ENCODE peak calls at places on chromosomes 16 and 17, in seven cellular contexts. One of them, this sample, is unnamed.

GRCh38 chr17:33200116-33200515 is 93.0 kb downstream of the ASIC2 start:
- DNase-seq in IMR-90: peak; percentile 6
- DNase-seq in right atrium auricular region: no peak
- DNase-seq in colonic mucosa: peak; percentile 52
- DNase-seq in CD4-positive, CD25-positive, alpha-beta regulatory T cell: no peak
- DNase-seq in upper lobe of right lung: no peak
- DNase-seq in Peyer's patch: no peak
- DNase-seq in this sample: no peak

GRCh38 chr16:56399047-56399446 is 26.3 kb downstream of the AMFR start:
- DNase-seq in right atrium auricular region: no peak
- DNase-seq in upper lobe of right lung: no peak
- DNase-seq in IMR-90: no peak
- DNase-seq in Peyer's patch: no peak
- DNase-seq in colonic mucosa: no peak
- DNase-seq in CD4-positive, CD25-positive, alpha-beta regulatory T cell: no peak
- DNase-seq in this sample: no peak

GRCh38 chr17:54172096-54172495 is 349.4 kb downstream of the KIF2B start:
- DNase-seq in Peyer's patch: no peak
- DNase-seq in CD4-positive, CD25-positive, alpha-beta regulatory T cell: no peak
- DNase-seq in upper lobe of right lung: no peak
- DNase-seq in right atrium auricular region: no peak
- DNase-seq in IMR-90: no peak
- DNase-seq in colonic mucosa: no peak
- DNase-seq in this sample: peak; percentile 16

GRCh38 chr17:31523862-31524730 is 132.6 kb downstream of the RAB11FIP4 start:
- DNase-seq in Peyer's patch: no peak
- DNase-seq in colonic mucosa: no peak
- DNase-seq in IMR-90: no peak
- DNase-seq in CD4-positive, CD25-positive, alpha-beta regulatory T cell: no peak
- DNase-seq in right atrium auricular region: no peak
- DNase-seq in upper lobe of right lung: no peak
- DNase-seq in this sample: no peak

GRCh38 chr16:76081936-76082335 is 195.3 kb upstream of the CNTNAP4 start:
- DNase-seq in right atrium auricular region: no peak
- DNase-seq in Peyer's patch: no peak
- DNase-seq in colonic mucosa: no peak
- DNase-seq in CD4-positive, CD25-positive, alpha-beta regulatory T cell: no peak
- DNase-seq in IMR-90: no peak
- DNase-seq in upper lobe of right lung: no peak
- DNase-seq in this sample: no peak

GRCh38 chr17:13728751-13729150 is 127.0 kb upstream of the HS3ST3A1 start:
- DNase-seq in right atrium auricular region: no peak
- DNase-seq in upper lobe of right lung: no peak
- DNase-seq in colonic mucosa: no peak
- DNase-seq in CD4-positive, CD25-positive, alpha-beta regulatory T cell: no peak
- DNase-seq in Peyer's patch: no peak
- DNase-seq in IMR-90: peak; percentile 42
- DNase-seq in this sample: no peak

GRCh38 chr17:37417852-37418251 is 11.2 kb downstream of the TADA2A start:
- DNase-seq in Peyer's patch: no peak
- DNase-seq in colonic mucosa: no peak
- DNase-seq in IMR-90: peak; percentile 85
- DNase-seq in CD4-positive, CD25-positive, alpha-beta regulatory T cell: no peak
- DNase-seq in right atrium auricular region: no peak
- DNase-seq in upper lobe of right lung: no peak
- DNase-seq in this sample: no peak

GRCh38 chr16:75108792-75109731 is 7.5 kb downstream of the LDHD start:
- DNase-seq in right atrium auricular region: peak; percentile 81
- DNase-seq in colonic mucosa: peak; percentile 77
- DNase-seq in CD4-positive, CD25-positive, alpha-beta regulatory T cell: peak; percentile 65
- DNase-seq in IMR-90: peak; percentile 96
- DNase-seq in Peyer's patch: peak; percentile 61
- DNase-seq in upper lobe of right lung: peak; percentile 95
- DNase-seq in this sample: no peak

GRCh38 chr17:6551909-6552768 is 4.2 kb downstream of the PITPNM3 start:
- DNase-seq in Peyer's patch: no peak
- DNase-seq in upper lobe of right lung: peak; percentile 88
- DNase-seq in right atrium auricular region: no peak
- DNase-seq in colonic mucosa: peak; percentile 90
- DNase-seq in CD4-positive, CD25-positive, alpha-beta regulatory T cell: no peak
- DNase-seq in IMR-90: no peak
- DNase-seq in this sample: no peak

GRCh38 chr17:4072487-4073157 is 70.2 kb downstream of the ZZEF1 start:
- DNase-seq in Peyer's patch: no peak
- DNase-seq in right atrium auricular region: no peak
- DNase-seq in colonic mucosa: no peak
- DNase-seq in upper lobe of right lung: no peak
- DNase-seq in IMR-90: peak; percentile 89
- DNase-seq in CD4-positive, CD25-positive, alpha-beta regulatory T cell: no peak
- DNase-seq in this sample: no peak

GRCh38 chr17:45235071-45236001 is 13.7 kb downstream of the FMNL1 start:
- DNase-seq in CD4-positive, CD25-positive, alpha-beta regulatory T cell: peak; percentile 87
- DNase-seq in right atrium auricular region: peak; percentile 81
- DNase-seq in colonic mucosa: peak; percentile 80
- DNase-seq in Peyer's patch: peak; percentile 86
- DNase-seq in IMR-90: peak; percentile 77
- DNase-seq in upper lobe of right lung: peak; percentile 83
- DNase-seq in this sample: peak; percentile 85

GRCh38 chr17:10807704-10808128 is 3.8 kb upstream of the TMEM238L start:
- DNase-seq in right atrium auricular region: no peak
- DNase-seq in Peyer's patch: no peak
- DNase-seq in IMR-90: no peak
- DNase-seq in colonic mucosa: no peak
- DNase-seq in upper lobe of right lung: no peak
- DNase-seq in CD4-positive, CD25-positive, alpha-beta regulatory T cell: no peak
- DNase-seq in this sample: no peak

DNA sequence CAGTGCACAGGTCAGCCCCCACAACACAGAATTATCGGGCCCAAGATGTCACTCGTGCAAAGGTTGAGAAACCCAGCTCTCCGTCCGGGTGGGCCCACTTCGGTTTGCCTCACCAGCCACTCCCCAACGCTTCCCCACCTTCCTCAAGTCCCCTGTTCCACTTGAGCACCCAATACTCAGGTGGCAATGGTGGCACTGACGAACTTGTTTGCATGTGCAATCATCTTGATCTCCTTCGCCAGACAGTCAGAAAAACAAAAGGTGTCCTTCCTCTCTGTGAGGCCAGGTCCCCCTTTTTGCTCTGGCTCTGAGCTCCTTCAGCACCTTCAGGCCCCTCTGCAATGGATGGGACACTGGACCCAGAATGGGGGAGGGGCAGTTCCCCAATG is 3.7 kb downstream of the GGA2 start:
- DNase-seq in right atrium auricular region: no peak
- DNase-seq in CD4-positive, CD25-positive, alpha-beta regulatory T cell: no peak
- DNase-seq in upper lobe of right lung: no peak
- DNase-seq in colonic mucosa: no peak
- DNase-seq in IMR-90: no peak
- DNase-seq in Peyer's patch: peak; percentile 80
- DNase-seq in this sample: no peak
- H3K4me1 ChIP-seq in right atrium auricular region: no peaks in the 10 kb centered on the region
- H3K4me1 ChIP-seq in CD4-positive, CD25-positive, alpha-beta regulatory T cell: peaks cover 49% of the 10 kb centered on the region
- H3K4me1 ChIP-seq in upper lobe of right lung: peaks cover 61% of the 10 kb centered on the region
- H3K4me1 ChIP-seq in colonic mucosa: peaks cover 4% of the 10 kb centered on the region
- H3K4me1 ChIP-seq in IMR-90: peaks cover 15% of the 10 kb centered on the region
- H3K4me1 ChIP-seq in Peyer's patch: peaks cover 31% of the 10 kb centered on the region
- H3K4me1 ChIP-seq in this sample: peaks cover 7% of the 10 kb centered on the region

DNA sequence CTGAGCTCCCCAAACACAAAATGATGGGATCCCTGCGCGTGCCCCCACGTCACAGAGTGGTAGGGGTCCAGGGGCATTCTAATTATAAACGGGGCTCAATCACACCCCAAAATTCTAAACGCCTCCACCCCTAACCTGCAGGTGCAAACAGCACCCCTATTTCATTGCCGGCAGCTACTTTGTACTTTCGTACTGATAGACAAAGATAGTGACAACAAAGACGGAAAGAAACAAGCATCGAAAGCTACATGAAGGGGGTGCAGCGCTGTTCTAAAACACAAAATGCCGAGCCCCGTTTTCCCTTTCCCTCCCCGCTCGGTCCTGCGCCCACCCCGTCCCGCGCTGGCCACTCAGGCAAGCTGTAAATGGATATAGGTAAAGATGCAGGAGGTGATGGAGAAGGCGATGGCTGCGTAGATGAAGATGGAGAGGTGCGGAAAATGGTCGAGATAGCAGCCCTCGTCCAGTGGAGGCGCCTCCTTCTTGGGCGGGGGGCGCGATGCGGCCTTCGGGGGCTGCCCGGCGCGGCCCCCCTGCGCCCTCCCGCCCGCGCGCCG is 14.0 kb downstream of the MIS12 start:
- DNase-seq in upper lobe of right lung: no peak
- DNase-seq in colonic mucosa: no peak
- DNase-seq in IMR-90: peak; percentile 12
- DNase-seq in CD4-positive, CD25-positive, alpha-beta regulatory T cell: no peak
- DNase-seq in Peyer's patch: no peak
- DNase-seq in right atrium auricular region: no peak
- DNase-seq in this sample: no peak
- H3K4me3 ChIP-seq in upper lobe of right lung: peak overlapping the region; percentile 46
- H3K4me3 ChIP-seq in colonic mucosa: peak overlapping the region; percentile 33
- H3K4me3 ChIP-seq in IMR-90: peak overlapping the region; percentile 91
- H3K4me3 ChIP-seq in CD4-positive, CD25-positive, alpha-beta regulatory T cell: peak overlapping the region; percentile 60
- H3K4me3 ChIP-seq in Peyer's patch: peak overlapping the region; percentile 42
- H3K4me3 ChIP-seq in right atrium auricular region: peak overlapping the region; percentile 48
- H3K4me3 ChIP-seq in this sample: peak overlapping the region; percentile 52

DNA sequence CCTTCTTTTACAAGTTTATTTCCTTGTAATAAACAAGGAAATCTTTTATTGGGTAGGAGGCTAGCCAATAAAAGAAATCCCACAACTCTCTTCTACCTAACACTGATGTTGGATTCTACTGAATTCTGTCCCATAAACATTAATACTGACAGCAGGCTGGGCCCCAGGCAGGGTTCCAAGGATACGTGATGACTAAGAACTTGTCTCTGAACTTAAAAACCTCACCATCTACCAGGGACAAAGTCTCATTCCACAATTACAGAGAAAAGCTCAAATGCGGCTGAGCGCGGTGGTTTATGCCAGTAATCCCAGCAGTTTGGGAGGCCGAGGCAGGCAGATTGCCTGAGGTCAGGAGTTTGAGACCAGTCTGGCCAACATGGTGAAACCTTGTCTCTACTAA is 64.9 kb downstream of the ARHGAP17 start:
- DNase-seq in colonic mucosa: peak; percentile 34
- DNase-seq in CD4-positive, CD25-positive, alpha-beta regulatory T cell: no peak
- DNase-seq in upper lobe of right lung: no peak
- DNase-seq in right atrium auricular region: no peak
- DNase-seq in IMR-90: peak; percentile 84
- DNase-seq in Peyer's patch: no peak
- DNase-seq in this sample: no peak
- H3K36me3 ChIP-seq in colonic mucosa: peaks cover 6% of the 10 kb centered on the region
- H3K36me3 ChIP-seq in CD4-positive, CD25-positive, alpha-beta regulatory T cell: peaks cover 90% of the 10 kb centered on the region
- H3K36me3 ChIP-seq in upper lobe of right lung: peaks cover 100% of the 10 kb centered on the region
- H3K36me3 ChIP-seq in right atrium auricular region: peaks cover 97% of the 10 kb centered on the region
- H3K36me3 ChIP-seq in IMR-90: peaks cover 55% of the 10 kb centered on the region
- H3K36me3 ChIP-seq in Peyer's patch: no peaks in the 10 kb centered on the region
- H3K36me3 ChIP-seq in this sample: peaks cover 41% of the 10 kb centered on the region

GRCh38 chr16:89365044-89365467 is 125.3 kb downstream of the ANKRD11 start:
- DNase-seq in IMR-90: peak; percentile 95
- DNase-seq in Peyer's patch: no peak
- DNase-seq in upper lobe of right lung: no peak
- DNase-seq in right atrium auricular region: no peak
- DNase-seq in CD4-positive, CD25-positive, alpha-beta regulatory T cell: no peak
- DNase-seq in colonic mucosa: no peak
- DNase-seq in this sample: no peak
- H3K4me1 ChIP-seq in IMR-90: peaks cover 46% of the 10 kb centered on the region
- H3K4me1 ChIP-seq in Peyer's patch: peaks cover 44% of the 10 kb centered on the region
- H3K4me1 ChIP-seq in upper lobe of right lung: peaks cover 75% of the 10 kb centered on the region
- H3K4me1 ChIP-seq in right atrium auricular region: no peaks in the 10 kb centered on the region
- H3K4me1 ChIP-seq in CD4-positive, CD25-positive, alpha-beta regulatory T cell: peaks cover 74% of the 10 kb centered on the region
- H3K4me1 ChIP-seq in colonic mucosa: peaks cover 20% of the 10 kb centered on the region
- H3K4me1 ChIP-seq in this sample: no peaks in the 10 kb centered on the region

GRCh38 chr16:61892531-61892930 is 143.7 kb downstream of the CDH8 start:
- DNase-seq in Peyer's patch: no peak
- DNase-seq in colonic mucosa: no peak
- DNase-seq in upper lobe of right lung: no peak
- DNase-seq in CD4-positive, CD25-positive, alpha-beta regulatory T cell: no peak
- DNase-seq in IMR-90: no peak
- DNase-seq in right atrium auricular region: no peak
- DNase-seq in this sample: no peak
- H3K4me3 ChIP-seq in Peyer's patch: no peak overlapping the region
- H3K4me3 ChIP-seq in colonic mucosa: no peak overlapping the region
- H3K4me3 ChIP-seq in upper lobe of right lung: no peak overlapping the region
- H3K4me3 ChIP-seq in CD4-positive, CD25-positive, alpha-beta regulatory T cell: no peak overlapping the region
- H3K4me3 ChIP-seq in IMR-90: no peak overlapping the region
- H3K4me3 ChIP-seq in right atrium auricular region: no peak overlapping the region
- H3K4me3 ChIP-seq in this sample: no peak overlapping the region

DNA sequence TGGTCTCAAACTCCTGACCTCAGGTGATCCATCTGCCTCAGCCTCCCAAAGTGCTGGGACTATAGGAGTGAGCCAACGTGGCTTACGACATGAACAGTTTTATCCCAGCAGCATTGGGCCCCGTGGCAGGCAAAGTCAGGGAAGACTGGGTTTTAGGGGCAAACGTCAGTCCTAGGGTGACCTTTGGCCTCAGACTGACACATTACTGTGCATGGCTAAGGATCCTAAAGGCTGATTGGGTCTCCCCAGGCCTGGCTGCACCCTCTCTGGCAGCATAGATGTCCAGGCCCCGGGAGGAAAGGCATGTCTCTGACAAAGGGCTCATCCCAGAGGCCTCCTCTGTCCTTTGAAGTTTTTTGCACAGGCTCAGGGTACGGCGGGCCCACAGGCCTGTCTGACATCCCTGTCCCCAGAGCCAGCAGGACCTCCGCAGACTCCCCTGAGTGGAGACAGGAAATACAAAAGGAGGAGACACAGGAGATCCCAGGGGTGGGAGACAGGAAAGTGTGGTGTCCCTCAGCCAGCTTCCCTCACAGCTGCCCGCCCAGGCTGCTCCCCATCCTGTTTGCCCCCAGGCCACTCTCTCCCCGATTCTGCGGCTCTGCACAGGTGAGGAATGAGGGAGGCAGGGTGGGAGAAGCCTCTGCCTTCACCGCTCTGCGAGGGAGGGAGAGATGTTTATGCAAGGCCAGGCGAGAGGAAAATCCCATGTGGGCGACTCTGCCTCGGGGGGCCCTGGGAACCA is 54.5 kb upstream of the MTSS2 start:
- DNase-seq in colonic mucosa: no peak
- DNase-seq in IMR-90: no peak
- DNase-seq in right atrium auricular region: no peak
- DNase-seq in upper lobe of right lung: no peak
- DNase-seq in CD4-positive, CD25-positive, alpha-beta regulatory T cell: no peak
- DNase-seq in Peyer's patch: no peak
- DNase-seq in this sample: no peak
- H3K36me3 ChIP-seq in colonic mucosa: no peaks in the 10 kb centered on the region
- H3K36me3 ChIP-seq in IMR-90: peaks cover 8% of the 10 kb centered on the region
- H3K36me3 ChIP-seq in right atrium auricular region: peaks cover 13% of the 10 kb centered on the region
- H3K36me3 ChIP-seq in upper lobe of right lung: peaks cover 21% of the 10 kb centered on the region
- H3K36me3 ChIP-seq in CD4-positive, CD25-positive, alpha-beta regulatory T cell: peaks cover 16% of the 10 kb centered on the region
- H3K36me3 ChIP-seq in Peyer's patch: no peaks in the 10 kb centered on the region
- H3K36me3 ChIP-seq in this sample: peaks cover 5% of the 10 kb centered on the region

DNA sequence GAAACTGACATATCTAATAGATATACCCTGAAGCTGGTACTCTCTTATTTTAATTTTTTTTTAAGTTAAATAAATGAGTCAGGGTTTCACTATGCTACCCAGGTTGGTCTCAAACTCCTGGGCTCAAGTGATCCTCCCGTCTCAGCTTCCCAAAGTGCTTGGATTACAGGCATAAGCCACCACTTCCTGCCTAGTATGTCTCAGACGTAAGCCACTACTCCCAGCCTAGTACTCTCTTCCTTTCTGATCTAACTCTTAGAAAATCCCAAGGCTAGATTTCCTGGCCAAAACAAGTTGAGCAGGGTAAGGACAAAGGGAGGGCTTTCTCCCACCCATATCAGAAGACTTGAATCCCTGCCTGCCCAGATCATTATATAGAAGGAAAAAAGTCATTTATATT is 33.7 kb downstream of the HOXB1 start:
- DNase-seq in right atrium auricular region: no peak
- DNase-seq in IMR-90: peak; percentile 89
- DNase-seq in CD4-positive, CD25-positive, alpha-beta regulatory T cell: no peak
- DNase-seq in Peyer's patch: no peak
- DNase-seq in colonic mucosa: no peak
- DNase-seq in upper lobe of right lung: no peak
- DNase-seq in this sample: no peak
- H3K4me1 ChIP-seq in right atrium auricular region: no peaks in the 10 kb centered on the region
- H3K4me1 ChIP-seq in IMR-90: peaks cover 42% of the 10 kb centered on the region
- H3K4me1 ChIP-seq in CD4-positive, CD25-positive, alpha-beta regulatory T cell: peaks cover 11% of the 10 kb centered on the region
- H3K4me1 ChIP-seq in Peyer's patch: no peaks in the 10 kb centered on the region
- H3K4me1 ChIP-seq in colonic mucosa: peaks cover 5% of the 10 kb centered on the region
- H3K4me1 ChIP-seq in upper lobe of right lung: peaks cover 4% of the 10 kb centered on the region
- H3K4me1 ChIP-seq in this sample: peaks cover 2% of the 10 kb centered on the region

This sample was measured in HAP-1.